ENCODE peak calls at places on chromosome 21, in four cellular contexts. Z is A549, T is HepG2, R is K562. G is an unnamed sample.

GRCh38 chr21:26966978-26967913 is at the start of gene ADAMTS5:
- DNase-seq in Z (no peak), T (no peak), R (no peak), G (peak)

GRCh38 chr21:35222541-35222941 is 173.4 kb upstream of the RUNX1 start:
- DNase-seq in T (no peak), R (no peak), Z (no peak), G (no peak)

GRCh38 chr21:34042735-34043134 is 30.6 kb upstream of the MRPS6 start:
- DNase-seq in R (no peak), T (no peak), Z (no peak), G (no peak)

GRCh38 chr21:31972622-31973021 is 99.8 kb downstream of the HUNK start:
- DNase-seq in Z (no peak), T (no peak), R (no peak), G (no peak)

GRCh38 chr21:36799869-36800268 is 101.0 kb downstream of the SIM2 start:
- DNase-seq in T (no peak), R (no peak), Z (no peak), G (no peak)

GRCh38 chr21:36847189-36847588 is 119.3 kb downstream of the HLCS start:
- DNase-seq in Z (peak), T (peak), R (no peak), G (no peak)

GRCh38 chr21:34184232-34184631 is 110.9 kb downstream of the MRPS6 start:
- DNase-seq in T (no peak), Z (no peak), R (no peak), G (no peak)

GRCh38 chr21:16870116-16870515 is 642.7 kb upstream of the CXADR start:
- DNase-seq in R (no peak), T (no peak), Z (no peak), G (no peak)

GRCh38 chr21:34911360-34911759 is 137.7 kb downstream of the RUNX1 start:
- DNase-seq in Z (no peak), T (no peak), R (no peak), G (no peak)

GRCh38 chr21:26147535-26147934 is 23.0 kb downstream of the APP start:
- DNase-seq in T (no peak), Z (no peak), R (no peak), G (no peak)

GRCh38 chr21:16644690-16645089 is 868.2 kb upstream of the CXADR start:
- DNase-seq in R (no peak), Z (no peak), T (no peak), G (no peak)

GRCh38 chr21:17779486-17779885 is 39.7 kb downstream of the C21orf91 start:
- DNase-seq in Z (no peak), T (no peak), R (no peak), G (no peak)

GRCh38 chr21:36065497-36066036 is 4.3 kb upstream of the CBR1 start:
- DNase-seq in R (no peak), Z (no peak), T (peak), G (no peak)

GRCh38 chr21:31554511-31555022 is 104.9 kb upstream of the SOD1 start:
- DNase-seq in R (no peak), Z (no peak), T (no peak), G (no peak)

GRCh38 chr21:26801524-26801923 is 43.7 kb downstream of the ADAMTS1 start:
- DNase-seq in T (no peak), R (no peak), Z (no peak), G (no peak)

GRCh38 chr21:16239659-16240265 is 510.0 kb downstream of the USP25 start:
- DNase-seq in R (no peak), T (no peak), Z (no peak), G (no peak)

GRCh38 chr21:36692125-36692843 is 6.6 kb upstream of the SIM2 start:
- DNase-seq in Z (no peak), T (no peak), R (no peak), G (no peak)

GRCh38 chr21:32951041-32951440 is 74.7 kb upstream of the OLIG2 start:
- DNase-seq in T (no peak), R (no peak), Z (no peak), G (no peak)

GRCh38 chr21:33949516-33950424 is 34.2 kb upstream of the ATP5PO start:
- DNase-seq in Z (no peak), R (no peak), T (no peak), G (no peak)

GRCh38 chr21:44892536-44893277 is 19.2 kb upstream of the PTTG1IP start:
- DNase-seq in R (peak), Z (no peak), T (no peak), G (peak)

GRCh38 chr21:44471996-44472395 is 16.7 kb downstream of the LRRC3 start:
- DNase-seq in T (no peak), R (no peak), Z (no peak), G (no peak)

GRCh38 chr21:37758997-37759396 is 157.3 kb downstream of the KCNJ6 start:
- DNase-seq in R (peak), Z (peak), T (peak), G (peak)

GRCh38 chr21:35410123-35410522 is 361.0 kb upstream of the RUNX1 start:
- DNase-seq in T (no peak), Z (no peak), R (no peak), G (no peak)

GRCh38 chr21:32712043-32712442 is 15.8 kb downstream of the SYNJ1 start:
- DNase-seq in Z (no peak), T (no peak), R (no peak), G (no peak)

GRCh38 chr21:26961704-26962103 is 5.2 kb downstream of the ADAMTS5 start:
- DNase-seq in R (peak), Z (no peak), T (no peak), G (peak)

GRCh38 chr21:36545776-36546511 is 66.0 kb upstream of the CLDN14 start:
- DNase-seq in T (no peak), Z (no peak), R (no peak), G (no peak)

GRCh38 chr21:19440792-19441494 is 1037.4 kb upstream of the TMPRSS15 start:
- DNase-seq in R (peak), T (no peak), Z (no peak), G (no peak)

GRCh38 chr21:45073301-45074047 is 906 bp upstream of the ADARB1 start:
- DNase-seq in Z (no peak), R (peak), T (peak), G (peak)

GRCh38 chr21:16072692-16073091 is 342.9 kb downstream of the USP25 start:
- DNase-seq in Z (no peak), T (no peak), R (no peak), G (no peak)

GRCh38 chr21:35991131-35991530 is 69.2 kb downstream of the SETD4 start:
- DNase-seq in T (peak), Z (no peak), R (no peak), G (no peak)

GRCh38 chr21:36423772-36424433 is 38.7 kb downstream of the CHAF1B start:
- DNase-seq in R (no peak), T (no peak), Z (no peak), G (no peak)

GRCh38 chr21:33866851-33867250 is 48.8 kb downstream of the ATP5PO start:
- DNase-seq in Z (no peak), T (no peak), R (no peak), G (no peak)

GRCh38 chr21:18155508-18156193 is 89.0 kb upstream of the CHODL start:
- DNase-seq in Z (no peak), T (no peak), R (no peak), G (no peak)

GRCh38 chr21:42883921-42884320 is 4.6 kb upstream of the WDR4 start:
- DNase-seq in Z (no peak), R (no peak), T (no peak), G (no peak)
- TF ChIP-seq HMGXB4 in Z (no peak), R (no peak), T (no peak), G (no peak)

GRCh38 chr21:40546657-40547056 is 300.3 kb downstream of the DSCAM start:
- DNase-seq in R (no peak), T (no peak), Z (no peak), G (no peak)

GRCh38 chr21:40553781-40554180 is 293.2 kb downstream of the DSCAM start:
- DNase-seq in R (no peak), T (no peak), Z (no peak), G (no peak)

GRCh38 chr21:40548134-40548533 is 298.8 kb downstream of the DSCAM start:
- DNase-seq in R (no peak), T (no peak), Z (no peak), G (no peak)
- TF ChIP-seq HMGXB4 in R (no peak), T (no peak), Z (no peak), G (no peak)

GRCh38 chr21:46159841-46160562 is 4.6 kb upstream of the FTCD start:
- DNase-seq in R (no peak), Z (no peak), T (no peak), G (no peak)
- TF ChIP-seq HMGXB4 in R (no peak), Z (no peak), T (no peak), G (no peak)

GRCh38 chr21:41726970-41727783 is 39.7 kb downstream of the RIPK4 start:
- DNase-seq in R (no peak), Z (peak), T (peak), G (no peak)
- TF ChIP-seq HMGXB4 in R (no peak), Z (no peak), T (peak), G (no peak)

GRCh38 chr21:46284077-46284644 is 1.2 kb downstream of the MCM3AP start:
- DNase-seq in Z (no peak), T (no peak), R (no peak), G (no peak)
- TF ChIP-seq HMGXB4 in Z (no peak), T (no peak), R (no peak), G (no peak)

GRCh38 chr21:40631201-40631600 is 215.8 kb downstream of the DSCAM start:
- DNase-seq in R (no peak), T (no peak), Z (no peak), G (no peak)
- TF ChIP-seq HMGXB4 in R (no peak), T (no peak), Z (no peak), G (no peak)

DNA sequence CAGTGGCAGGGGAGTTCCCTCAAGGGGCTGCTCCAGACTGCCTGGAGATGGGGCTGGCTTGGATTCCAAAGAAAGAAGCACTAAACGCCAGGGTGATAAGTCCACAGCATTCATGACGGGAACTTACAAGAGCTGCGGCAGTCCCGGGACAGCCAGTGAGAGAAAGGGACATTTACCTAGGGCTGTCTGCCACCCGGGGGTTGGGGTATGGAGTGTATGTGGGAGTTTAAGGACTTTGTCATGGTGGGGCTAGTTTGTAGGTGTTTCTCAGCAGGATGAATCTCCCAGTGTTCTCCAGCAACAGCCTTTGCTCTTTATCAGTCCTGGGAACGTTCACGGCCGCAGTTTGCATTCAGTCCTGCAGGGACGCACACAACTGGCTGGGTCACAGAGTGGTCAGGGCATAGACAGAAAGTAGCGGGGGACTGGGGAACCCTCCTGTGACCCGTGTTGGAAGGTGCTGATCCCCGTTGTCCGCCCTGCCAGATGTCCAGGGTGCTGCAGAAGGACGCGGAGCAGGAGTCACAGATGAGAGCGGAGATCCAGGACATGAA is 41.4 kb upstream of the HMGN1 start:
- DNase-seq in T (no peak), R (no peak), Z (no peak), G (peak)
- TF ChIP-seq HMGXB4 in T (no peak), R (no peak), Z (no peak), G (no peak)

GRCh38 chr21:43361493-43362296 is 65.2 kb downstream of the SIK1 start:
- DNase-seq in Z (no peak), R (no peak), T (no peak), G (no peak)
- TF ChIP-seq HMGXB4 in Z (no peak), R (no peak), T (no peak), G (no peak)